ENCODE peak calls at places on chromosome 3, in seven cellular contexts. D is stimulated activated CD4-positive, alpha-beta T cell treated with anti-CD3 and anti-CD28 coated beads, Interleukin-2, amount 100 ng/mL, for 48 hours; M is activated CD4-positive, alpha-beta memory T cell treated with anti-CD3 and anti-CD28 coated beads, Interleukin-2, amount 10 ng/mL, durations not matched to agents 7 days and 5 days; T is activated gamma-delta T cell treated with Interleukin-2 at 50 U/mL for 16 hours; P is upper lobe of right lung; I is HL-60; A is SJSA1. E is an unnamed sample.

GRCh38 chr3:129614435-129614834 is 8.0 kb upstream of the PLXND1 start:
- DNase-seq in D (no peak), M (no peak), T (no peak), P (no peak), I (no peak), A (peak), E (no peak)

GRCh38 chr3:196991581-196992460 is 23.2 kb upstream of the PIGZ start:
- DNase-seq in D (no peak), M (no peak), T (no peak), P (peak), I (no peak), A (no peak), E (no peak)

GRCh38 chr3:49722896-49723295 is 855 bp downstream of the GMPPB start:
- DNase-seq in D (no peak), M (no peak), T (no peak), P (peak), I (no peak), A (no peak), E (no peak)

GRCh38 chr3:161171639-161172552 is 49.2 kb upstream of the NMD3 start:
- DNase-seq in D (no peak), M (no peak), T (no peak), P (no peak), I (no peak), A (no peak), E (no peak)

GRCh38 chr3:71910107-71910506 is 125.2 kb upstream of the PROK2 start:
- DNase-seq in D (no peak), M (no peak), T (no peak), P (no peak), I (no peak), A (no peak), E (no peak)

GRCh38 chr3:18351823-18352744 is 73.1 kb downstream of the SATB1 start:
- DNase-seq in D (no peak), M (no peak), T (no peak), P (no peak), I (no peak), A (no peak), E (no peak)

GRCh38 chr3:14503706-14504065 is 36.5 kb downstream of the GRIP2 start:
- DNase-seq in D (no peak), M (no peak), T (no peak), P (peak), I (no peak), A (no peak), E (no peak)

GRCh38 chr3:12695916-12696315 is 32.0 kb upstream of the RAF1 start:
- DNase-seq in D (no peak), M (no peak), T (no peak), P (no peak), I (no peak), A (no peak), E (no peak)

GRCh38 chr3:187889601-187890404 is 144.5 kb upstream of the BCL6 start:
- DNase-seq in D (no peak), M (no peak), T (no peak), P (no peak), I (peak), A (no peak), E (no peak)

GRCh38 chr3:36542186-36542585 is 161.9 kb downstream of the STAC start:
- DNase-seq in D (no peak), M (no peak), T (no peak), P (no peak), I (no peak), A (no peak), E (no peak)

GRCh38 chr3:128067481-128067880 is 15.2 kb downstream of the SEC61A1 start:
- DNase-seq in D (no peak), M (no peak), T (no peak), P (no peak), I (no peak), A (no peak), E (no peak)

GRCh38 chr3:177306252-177306651 is 109.0 kb upstream of the TBL1XR1 start:
- DNase-seq in D (no peak), M (no peak), T (no peak), P (no peak), I (no peak), A (no peak), E (no peak)

GRCh38 chr3:100401674-100402036 is 316 bp downstream of the LNP1 start:
- DNase-seq in D (peak), M (peak), T (peak), P (peak), I (no peak), A (peak), E (no peak)

GRCh38 chr3:30342319-30343060 is 263.9 kb upstream of the TGFBR2 start:
- DNase-seq in D (no peak), M (no peak), T (no peak), P (no peak), I (no peak), A (peak), E (no peak)

GRCh38 chr3:51686512-51687215 is 15.6 kb downstream of the TEX264 start:
- DNase-seq in D (peak), M (peak), T (peak), P (peak), I (peak), A (no peak), E (no peak)

GRCh38 chr3:32969656-32970055 is 18.2 kb downstream of the CCR4 start:
- DNase-seq in D (no peak), M (no peak), T (no peak), P (no peak), I (no peak), A (peak), E (no peak)

GRCh38 chr3:53230041-53230621 is 25.7 kb downstream of the TKT start:
- DNase-seq in D (no peak), M (no peak), T (no peak), P (peak), I (no peak), A (no peak), E (no peak)

GRCh38 chr3:37689645-37690356 is 171.9 kb upstream of the CTDSPL start:
- DNase-seq in D (no peak), M (no peak), T (no peak), P (no peak), I (no peak), A (no peak), E (no peak)

GRCh38 chr3:172268425-172268824 is 179.8 kb downstream of the GHSR start:
- DNase-seq in D (no peak), M (no peak), T (no peak), P (no peak), I (no peak), A (no peak), E (no peak)

GRCh38 chr3:65398953-65399352 is 639.8 kb downstream of the MAGI1 start:
- DNase-seq in D (no peak), M (no peak), T (no peak), P (no peak), I (no peak), A (no peak), E (no peak)

GRCh38 chr3:132880986-132881385 is 157.2 kb upstream of the TMEM108 start:
- DNase-seq in D (no peak), M (no peak), T (no peak), P (no peak), I (no peak), A (no peak), E (no peak)

E was measured in SIG-M5.